ENCODE peak calls at places on chromosome 9, in nine cellular contexts. L is ELR, D is LHCN-M2, B is fibroblast of the conjunctiva, E is H54, W is lower lobe of right lung, U is left ventricle myocardium inferior, X is germinal center, Y is BE2C. C is an unnamed sample.
A peak's percentile ranks its signal among the peaks of the same experiment; 100 is the strongest.

GRCh38 chr9:89911721-89912604 is 307.2 kb downstream of the GADD45G start:
- DNase-seq in L (no peak), D (no peak), B (no peak), E (no peak), W (no peak), U (no peak), X (no peak), Y (no peak), C (no peak)

GRCh38 chr9:114008667-114009410 is 69.3 kb downstream of the AMBP start:
- DNase-seq in L (no peak), D (no peak), B (no peak), E (no peak), W (no peak), U (no peak), X (no peak), Y (peak; percentile 24), C (no peak)

GRCh38 chr9:80841888-80842287 is 847.5 kb downstream of the TLE1 start:
- DNase-seq in L (no peak), D (no peak), B (no peak), E (no peak), W (no peak), U (no peak), X (no peak), Y (no peak), C (no peak)

GRCh38 chr9:137077758-137078693 is 709 bp downstream of the UAP1L1 start:
- DNase-seq in L (peak; percentile 36), D (no peak), B (no peak), E (no peak), W (peak; percentile 71), U (no peak), X (peak; percentile 24), Y (peak; percentile 35), C (no peak)

GRCh38 chr9:98425079-98425478 is 169.6 kb upstream of the TBC1D2 start:
- DNase-seq in L (no peak), D (no peak), B (no peak), E (no peak), W (no peak), U (no peak), X (no peak), Y (no peak), C (no peak)

GRCh38 chr9:3455712-3456111 is 70.1 kb downstream of the RFX3 start:
- DNase-seq in L (no peak), D (no peak), B (no peak), E (no peak), W (no peak), U (no peak), X (no peak), Y (no peak), C (no peak)

GRCh38 chr9:100573655-100574260 is 4.1 kb upstream of the CAVIN4 start:
- DNase-seq in L (no peak), D (no peak), B (no peak), E (no peak), W (no peak), U (no peak), X (no peak), Y (no peak), C (no peak)

GRCh38 chr9:98335666-98336065 is 80.2 kb upstream of the TBC1D2 start:
- DNase-seq in L (no peak), D (no peak), B (no peak), E (no peak), W (no peak), U (no peak), X (no peak), Y (no peak), C (no peak)

GRCh38 chr9:112224401-112225289 is 49.5 kb upstream of the SUSD1 start:
- DNase-seq in L (peak; percentile 75), D (peak; percentile 74), B (no peak), E (no peak), W (no peak), U (no peak), X (no peak), Y (no peak), C (peak; percentile 29)

GRCh38 chr9:113581865-113582697 is 118.6 kb downstream of the RGS3 start:
- DNase-seq in L (peak; percentile 75), D (peak; percentile 96), B (peak; percentile 54), E (no peak), W (peak; percentile 90), U (peak; percentile 75), X (peak; percentile 89), Y (peak; percentile 46), C (no peak)

GRCh38 chr9:89743576-89744254 is 138.9 kb downstream of the GADD45G start:
- DNase-seq in L (no peak), D (no peak), B (no peak), E (no peak), W (no peak), U (no peak), X (no peak), Y (peak; percentile 63), C (no peak)

GRCh38 chr9:2602704-2603116 is 18.9 kb upstream of the VLDLR start:
- DNase-seq in L (no peak), D (no peak), B (no peak), E (no peak), W (no peak), U (no peak), X (no peak), Y (no peak), C (peak; percentile 38)

GRCh38 chr9:81759680-81760215 is 70.4 kb upstream of the TLE1 start:
- DNase-seq in L (peak; percentile 94), D (peak; percentile 87), B (peak; percentile 70), E (peak; percentile 83), W (no peak), U (no peak), X (no peak), Y (no peak), C (peak; percentile 88)

GRCh38 chr9:88476491-88477271 is 58.3 kb upstream of the NXNL2 start:
- DNase-seq in L (peak; percentile 23), D (peak; percentile 93), B (no peak), E (no peak), W (no peak), U (no peak), X (no peak), Y (no peak), C (no peak)

GRCh38 chr9:131485728-131486381 is 16.9 kb upstream of the POMT1 start:
- DNase-seq in L (no peak), D (no peak), B (no peak), E (no peak), W (peak; percentile 18), U (no peak), X (no peak), Y (no peak), C (no peak)

GRCh38 chr9:22986556-22986955 is 539.9 kb downstream of the DMRTA1 start:
- DNase-seq in L (peak; percentile 3), D (no peak), B (no peak), E (no peak), W (no peak), U (no peak), X (no peak), Y (no peak), C (no peak)

GRCh38 chr9:36154213-36154952 is 14.8 kb upstream of the CCIN start:
- DNase-seq in L (peak; percentile 80), D (peak; percentile 59), B (no peak), E (no peak), W (peak; percentile 77), U (no peak), X (no peak), Y (peak; percentile 29), C (no peak)

GRCh38 chr9:136386018-136386417 is 12.5 kb upstream of the CARD9 start:
- DNase-seq in L (no peak), D (no peak), B (no peak), E (no peak), W (no peak), U (no peak), X (no peak), Y (no peak), C (no peak)

GRCh38 chr9:112166176-112167140 is 8.6 kb downstream of the SUSD1 start:
- DNase-seq in L (peak; percentile 67), D (peak; percentile 88), B (no peak), E (no peak), W (no peak), U (no peak), X (no peak), Y (no peak), C (no peak)

GRCh38 chr9:13386324-13386723 is 106.8 kb upstream of the MPDZ start:
- DNase-seq in L (no peak), D (no peak), B (no peak), E (no peak), W (no peak), U (peak; percentile 19), X (no peak), Y (no peak), C (no peak)

GRCh38 chr9:132541966-132542830 is 40.2 kb upstream of the BARHL1 start:
- DNase-seq in L (no peak), D (no peak), B (no peak), E (no peak), W (no peak), U (no peak), X (no peak), Y (peak; percentile 83), C (no peak)

GRCh38 chr9:24189986-24190385 is 355.7 kb downstream of the IZUMO3 start:
- DNase-seq in L (no peak), D (no peak), B (no peak), E (no peak), W (no peak), U (no peak), X (no peak), Y (no peak), C (no peak)

GRCh38 chr9:93613791-93614190 is 37.4 kb downstream of the PHF2 start:
- DNase-seq in L (no peak), D (no peak), B (no peak), E (no peak), W (no peak), U (no peak), X (no peak), Y (no peak), C (no peak)

GRCh38 chr9:21988056-21988990 is 5.9 kb downstream of the CDKN2A start:
- DNase-seq in L (no peak), D (no peak), B (no peak), E (no peak), W (no peak), U (no peak), X (no peak), Y (no peak), C (no peak)

GRCh38 chr9:108586451-108586850 is 269.3 kb downstream of the ACTL7B start:
- DNase-seq in L (no peak), D (no peak), B (no peak), E (no peak), W (no peak), U (no peak), X (no peak), Y (no peak), C (no peak)

GRCh38 chr9:7354704-7355103 is 444.9 kb downstream of the DMAC1 start:
- DNase-seq in L (no peak), D (no peak), B (no peak), E (no peak), W (no peak), U (no peak), X (no peak), Y (no peak), C (no peak)

C was measured in AG04450.